ENCODE peak calls at places on chromosomes 6 and 20, in eight cellular contexts. One of them, this sample, is unnamed. For H3K4me1, the result is how much of the 10 kb centered on the place peaks cover.

GRCh38 chr6:24566020-24566752 is 71.4 kb downstream of the ALDH5A1 start:
- DNase-seq in right cardiac atrium: no peak
- DNase-seq in left lung: no peak
- DNase-seq in endodermal cell: no peak
- DNase-seq in pancreas: no peak
- DNase-seq in fibroblast of lung: peak
- DNase-seq in SJSA1: no peak
- DNase-seq in tibial artery: no peak
- DNase-seq in this sample: no peak

GRCh38 chr6:45555981-45556771 is 178.4 kb upstream of the SUPT3H start:
- DNase-seq in right cardiac atrium: no peak
- DNase-seq in left lung: no peak
- DNase-seq in endodermal cell: no peak
- DNase-seq in pancreas: no peak
- DNase-seq in fibroblast of lung: peak
- DNase-seq in SJSA1: peak
- DNase-seq in tibial artery: no peak
- DNase-seq in this sample: no peak

GRCh38 chr6:63740709-63741108 is 105.1 kb downstream of the PHF3 start:
- DNase-seq in right cardiac atrium: no peak
- DNase-seq in left lung: no peak
- DNase-seq in endodermal cell: no peak
- DNase-seq in pancreas: no peak
- DNase-seq in fibroblast of lung: peak
- DNase-seq in SJSA1: no peak
- DNase-seq in tibial artery: no peak
- DNase-seq in this sample: no peak

GRCh38 chr6:123777554-123777953 is 26.1 kb upstream of the NKAIN2 start:
- DNase-seq in right cardiac atrium: no peak
- DNase-seq in left lung: no peak
- DNase-seq in endodermal cell: no peak
- DNase-seq in pancreas: no peak
- DNase-seq in fibroblast of lung: peak
- DNase-seq in SJSA1: no peak
- DNase-seq in tibial artery: no peak
- DNase-seq in this sample: no peak

GRCh38 chr6:6660339-6661045 is 72.0 kb downstream of the LY86 start:
- DNase-seq in right cardiac atrium: no peak
- DNase-seq in left lung: no peak
- DNase-seq in endodermal cell: no peak
- DNase-seq in pancreas: no peak
- DNase-seq in fibroblast of lung: no peak
- DNase-seq in SJSA1: no peak
- DNase-seq in tibial artery: no peak
- DNase-seq in this sample: no peak

GRCh38 chr6:112571486-112571885 is 224.4 kb downstream of the RFPL4B start:
- DNase-seq in right cardiac atrium: peak
- DNase-seq in left lung: peak
- DNase-seq in endodermal cell: no peak
- DNase-seq in pancreas: no peak
- DNase-seq in fibroblast of lung: peak
- DNase-seq in SJSA1: no peak
- DNase-seq in tibial artery: peak
- DNase-seq in this sample: no peak

GRCh38 chr20:58691405-58691772 is 1.2 kb upstream of the NPEPL1 start:
- DNase-seq in right cardiac atrium: no peak
- DNase-seq in left lung: no peak
- DNase-seq in endodermal cell: peak
- DNase-seq in pancreas: no peak
- DNase-seq in fibroblast of lung: no peak
- DNase-seq in SJSA1: no peak
- DNase-seq in tibial artery: no peak
- DNase-seq in this sample: no peak

GRCh38 chr20:51365670-51366069 is 176.8 kb downstream of the NFATC2 start:
- DNase-seq in right cardiac atrium: no peak
- DNase-seq in left lung: no peak
- DNase-seq in endodermal cell: no peak
- DNase-seq in pancreas: no peak
- DNase-seq in fibroblast of lung: peak
- DNase-seq in SJSA1: no peak
- DNase-seq in tibial artery: no peak
- DNase-seq in this sample: no peak

GRCh38 chr20:37627060-37627766 is 66.6 kb upstream of the CTNNBL1 start:
- DNase-seq in right cardiac atrium: peak
- DNase-seq in left lung: peak
- DNase-seq in endodermal cell: peak
- DNase-seq in pancreas: peak
- DNase-seq in fibroblast of lung: peak
- DNase-seq in SJSA1: peak
- DNase-seq in tibial artery: no peak
- DNase-seq in this sample: no peak

GRCh38 chr6:37093728-37094069 is 76.3 kb upstream of the PIM1 start:
- DNase-seq in right cardiac atrium: no peak
- DNase-seq in left lung: no peak
- DNase-seq in endodermal cell: no peak
- DNase-seq in pancreas: no peak
- DNase-seq in fibroblast of lung: no peak
- DNase-seq in SJSA1: no peak
- DNase-seq in tibial artery: no peak
- DNase-seq in this sample: no peak

GRCh38 chr6:22041797-22042489 is 254.9 kb downstream of the PRL start:
- DNase-seq in right cardiac atrium: no peak
- DNase-seq in left lung: no peak
- DNase-seq in endodermal cell: no peak
- DNase-seq in pancreas: no peak
- DNase-seq in fibroblast of lung: peak
- DNase-seq in SJSA1: no peak
- DNase-seq in tibial artery: no peak
- DNase-seq in this sample: no peak

GRCh38 chr6:80022803-80023202 is 18.4 kb downstream of the TTK start:
- DNase-seq in right cardiac atrium: no peak
- DNase-seq in left lung: no peak
- DNase-seq in endodermal cell: no peak
- DNase-seq in pancreas: no peak
- DNase-seq in fibroblast of lung: peak
- DNase-seq in SJSA1: no peak
- DNase-seq in tibial artery: no peak
- DNase-seq in this sample: no peak

GRCh38 chr20:20487811-20488210 is 119.9 kb downstream of the INSM1 start:
- DNase-seq in right cardiac atrium: no peak
- DNase-seq in left lung: no peak
- DNase-seq in endodermal cell: no peak
- DNase-seq in pancreas: no peak
- DNase-seq in fibroblast of lung: no peak
- DNase-seq in SJSA1: peak
- DNase-seq in tibial artery: no peak
- DNase-seq in this sample: no peak

GRCh38 chr20:19886666-19887288 is 128.7 kb downstream of the RIN2 start:
- DNase-seq in right cardiac atrium: no peak
- DNase-seq in left lung: no peak
- DNase-seq in endodermal cell: peak
- DNase-seq in pancreas: no peak
- DNase-seq in fibroblast of lung: no peak
- DNase-seq in SJSA1: no peak
- DNase-seq in tibial artery: no peak
- DNase-seq in this sample: no peak

GRCh38 chr20:62363920-62364851 is 2.9 kb downstream of the LAMA5 start:
- DNase-seq in right cardiac atrium: peak
- DNase-seq in left lung: peak
- DNase-seq in endodermal cell: peak
- DNase-seq in pancreas: no peak
- DNase-seq in fibroblast of lung: no peak
- DNase-seq in SJSA1: no peak
- DNase-seq in tibial artery: no peak
- DNase-seq in this sample: peak

GRCh38 chr6:126308367-126308766 is 31.5 kb upstream of the CENPW start:
- DNase-seq in right cardiac atrium: no peak
- DNase-seq in left lung: no peak
- DNase-seq in endodermal cell: no peak
- DNase-seq in pancreas: no peak
- DNase-seq in fibroblast of lung: peak
- DNase-seq in SJSA1: no peak
- DNase-seq in tibial artery: no peak
- DNase-seq in this sample: no peak

GRCh38 chr6:35311390-35312075 is 13.9 kb downstream of the DEF6 start:
- DNase-seq in right cardiac atrium: no peak
- DNase-seq in left lung: no peak
- DNase-seq in endodermal cell: peak
- DNase-seq in pancreas: no peak
- DNase-seq in fibroblast of lung: no peak
- DNase-seq in SJSA1: no peak
- DNase-seq in tibial artery: no peak
- DNase-seq in this sample: no peak

GRCh38 chr6:35310265-35310831 is 12.7 kb downstream of the DEF6 start:
- DNase-seq in right cardiac atrium: no peak
- DNase-seq in left lung: no peak
- DNase-seq in endodermal cell: peak
- DNase-seq in pancreas: no peak
- DNase-seq in fibroblast of lung: no peak
- DNase-seq in SJSA1: no peak
- DNase-seq in tibial artery: no peak
- DNase-seq in this sample: no peak

GRCh38 chr6:35312076-35312762 is 14.6 kb downstream of the DEF6 start:
- DNase-seq in right cardiac atrium: no peak
- DNase-seq in left lung: no peak
- DNase-seq in endodermal cell: peak
- DNase-seq in pancreas: no peak
- DNase-seq in fibroblast of lung: no peak
- DNase-seq in SJSA1: no peak
- DNase-seq in tibial artery: no peak
- DNase-seq in this sample: no peak

GRCh38 chr6:35312763-35313125 is 15.1 kb downstream of the DEF6 start:
- DNase-seq in right cardiac atrium: no peak
- DNase-seq in left lung: no peak
- DNase-seq in endodermal cell: no peak
- DNase-seq in pancreas: no peak
- DNase-seq in fibroblast of lung: no peak
- DNase-seq in SJSA1: no peak
- DNase-seq in tibial artery: no peak
- DNase-seq in this sample: no peak

GRCh38 chr6:35309611-35310264 is 12.1 kb downstream of the DEF6 start:
- DNase-seq in right cardiac atrium: no peak
- DNase-seq in left lung: no peak
- DNase-seq in endodermal cell: peak
- DNase-seq in pancreas: no peak
- DNase-seq in fibroblast of lung: no peak
- DNase-seq in SJSA1: no peak
- DNase-seq in tibial artery: no peak
- DNase-seq in this sample: no peak
- H3K4me1 ChIP-seq in right cardiac atrium: under half
- H3K4me1 ChIP-seq in left lung: under half
- H3K4me1 ChIP-seq in endodermal cell: under half
- H3K4me1 ChIP-seq in pancreas: under half
- H3K4me1 ChIP-seq in fibroblast of lung: under half
- H3K4me1 ChIP-seq in SJSA1: under half
- H3K4me1 ChIP-seq in tibial artery: under half
- H3K4me1 ChIP-seq in this sample: under half

GRCh38 chr20:31770243-31770642 is 31.2 kb downstream of the TPX2 start:
- DNase-seq in right cardiac atrium: no peak
- DNase-seq in left lung: no peak
- DNase-seq in endodermal cell: no peak
- DNase-seq in pancreas: no peak
- DNase-seq in fibroblast of lung: no peak
- DNase-seq in SJSA1: no peak
- DNase-seq in tibial artery: no peak
- DNase-seq in this sample: no peak
- H3K4me3 ChIP-seq in right cardiac atrium: no peak
- H3K4me3 ChIP-seq in left lung: no peak
- H3K4me3 ChIP-seq in endodermal cell: no peak
- H3K4me3 ChIP-seq in pancreas: no peak
- H3K4me3 ChIP-seq in fibroblast of lung: no peak
- H3K4me3 ChIP-seq in SJSA1: no peak
- H3K4me3 ChIP-seq in tibial artery: peak
- H3K4me3 ChIP-seq in this sample: no peak

DNA sequence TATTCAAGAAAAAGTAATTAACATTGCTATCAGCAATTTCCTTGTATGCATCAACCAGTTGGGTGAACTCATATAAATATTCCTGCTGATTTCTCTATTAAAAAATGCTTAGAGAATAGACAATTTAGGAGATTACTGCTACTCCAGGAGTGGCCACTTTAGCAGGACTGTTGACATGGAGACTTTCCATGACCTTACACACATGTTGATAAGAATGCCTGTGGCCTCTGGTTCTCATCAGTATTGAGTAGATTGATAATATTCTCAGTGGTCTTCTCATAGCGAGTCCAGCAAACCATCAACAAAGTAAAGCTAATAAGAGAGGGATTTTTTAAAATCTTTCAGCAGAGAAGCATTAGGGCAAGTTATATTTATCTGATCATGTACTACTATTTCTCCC is 208.4 kb upstream of the MARCKS start:
- DNase-seq in right cardiac atrium: no peak
- DNase-seq in left lung: no peak
- DNase-seq in endodermal cell: no peak
- DNase-seq in pancreas: no peak
- DNase-seq in fibroblast of lung: no peak
- DNase-seq in SJSA1: no peak
- DNase-seq in tibial artery: no peak
- DNase-seq in this sample: no peak
- H3K4me1 ChIP-seq in right cardiac atrium: under half
- H3K4me1 ChIP-seq in left lung: under half
- H3K4me1 ChIP-seq in endodermal cell: under half
- H3K4me1 ChIP-seq in pancreas: under half
- H3K4me1 ChIP-seq in fibroblast of lung: under half
- H3K4me1 ChIP-seq in SJSA1: under half
- H3K4me1 ChIP-seq in tibial artery: under half
- H3K4me1 ChIP-seq in this sample: under half

DNA sequence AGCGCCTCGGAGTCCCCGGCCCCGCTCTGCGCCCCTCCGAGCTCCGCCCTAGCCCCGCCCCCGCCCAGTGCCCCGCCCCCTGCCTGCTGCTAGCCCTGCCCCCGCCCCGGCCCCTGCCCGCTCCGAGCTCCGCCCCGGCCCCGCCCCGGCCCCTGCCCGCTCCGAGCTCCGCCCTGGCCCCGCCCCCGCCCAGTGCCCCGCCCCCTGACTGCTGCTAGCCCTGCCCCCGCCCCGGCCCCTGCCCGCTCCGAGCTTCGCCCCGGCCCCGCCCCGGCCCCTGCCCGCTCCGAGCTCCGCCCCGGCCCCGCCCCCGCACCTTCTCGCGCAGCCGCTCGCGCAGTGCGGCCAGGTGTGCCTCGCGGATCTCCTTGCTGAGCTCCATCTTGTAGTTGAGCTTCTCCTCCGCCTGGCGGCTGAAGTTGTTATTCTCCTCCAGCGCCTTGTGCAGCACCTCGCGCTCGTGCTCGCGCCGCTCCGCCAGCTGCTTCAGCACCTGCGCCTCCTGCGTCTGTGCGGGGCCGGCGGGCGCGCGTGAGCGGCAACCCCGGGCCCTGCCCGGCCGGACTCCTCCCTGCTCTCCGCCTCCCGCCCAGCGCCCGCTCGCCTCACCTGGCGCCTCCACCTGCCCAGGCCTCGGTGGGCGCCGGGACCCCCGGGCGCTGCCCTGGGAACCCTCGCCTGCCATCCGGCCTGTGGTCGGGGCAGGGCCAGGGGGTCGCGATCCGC is 11.3 kb downstream of the STMN3 start:
- DNase-seq in right cardiac atrium: peak
- DNase-seq in left lung: peak
- DNase-seq in endodermal cell: peak
- DNase-seq in pancreas: peak
- DNase-seq in fibroblast of lung: peak
- DNase-seq in SJSA1: no peak
- DNase-seq in tibial artery: peak
- DNase-seq in this sample: peak
- H3K4me3 ChIP-seq in right cardiac atrium: peak
- H3K4me3 ChIP-seq in left lung: peak
- H3K4me3 ChIP-seq in endodermal cell: peak
- H3K4me3 ChIP-seq in pancreas: peak
- H3K4me3 ChIP-seq in fibroblast of lung: peak
- H3K4me3 ChIP-seq in SJSA1: peak
- H3K4me3 ChIP-seq in tibial artery: peak
- H3K4me3 ChIP-seq in this sample: peak